ENCODE peak calls at places on chromosomes 3 and 15, in nine cellular contexts. Y, L, S, U, P, D, X, F and V are unnamed samples.

GRCh38 chr15:25790003-25790660 is 73.0 kb downstream of the ATP10A start:
- DNase-seq in Y (no peak), L (peak), S (no peak), U (no peak), P (peak), D (no peak), X (no peak), F (no peak), V (peak)

GRCh38 chr15:94042163-94042954 is 189.0 kb upstream of the MCTP2 start:
- DNase-seq in Y (no peak), L (peak), S (no peak), U (no peak), P (no peak), D (no peak), X (no peak), F (no peak), V (no peak)

GRCh38 chr3:129344540-129345220 is 66.0 kb downstream of the HMCES start:
- DNase-seq in Y (no peak), L (no peak), S (peak), U (peak), P (no peak), D (peak), X (no peak), F (no peak), V (no peak)

GRCh38 chr3:17239417-17239816 is 354.7 kb downstream of the PLCL2 start:
- DNase-seq in Y (no peak), L (no peak), S (no peak), U (no peak), P (no peak), D (no peak), X (no peak), F (no peak), V (no peak)

GRCh38 chr3:132285620-132285945 is 31.6 kb upstream of the ACP3 start:
- DNase-seq in Y (no peak), L (no peak), S (no peak), U (no peak), P (no peak), D (no peak), X (no peak), F (no peak), V (no peak)

GRCh38 chr3:61768284-61769012 is 207.1 kb downstream of the PTPRG start:
- DNase-seq in Y (no peak), L (no peak), S (no peak), U (no peak), P (no peak), D (no peak), X (no peak), F (no peak), V (no peak)

GRCh38 chr3:4740397-4741105 is 238.7 kb upstream of the BHLHE40 start:
- DNase-seq in Y (peak), L (no peak), S (no peak), U (no peak), P (no peak), D (no peak), X (no peak), F (no peak), V (peak)

GRCh38 chr3:197613187-197613586 is 57.4 kb upstream of the BDH1 start:
- DNase-seq in Y (no peak), L (no peak), S (no peak), U (no peak), P (no peak), D (no peak), X (no peak), F (no peak), V (no peak)

GRCh38 chr3:36957862-36958686 is 13.2 kb upstream of the TRANK1 start:
- DNase-seq in Y (no peak), L (peak), S (no peak), U (no peak), P (no peak), D (no peak), X (no peak), F (no peak), V (no peak)

GRCh38 chr3:154904328-154904727 is 175.8 kb upstream of the MME start:
- DNase-seq in Y (no peak), L (no peak), S (peak), U (peak), P (no peak), D (peak), X (peak), F (no peak), V (no peak)

GRCh38 chr3:150531775-150532174 is 14.5 kb downstream of the SERP1 start:
- DNase-seq in Y (no peak), L (no peak), S (no peak), U (no peak), P (no peak), D (no peak), X (no peak), F (no peak), V (no peak)

GRCh38 chr15:49452595-49452994 is 29.6 kb downstream of the FGF7 start:
- DNase-seq in Y (no peak), L (no peak), S (no peak), U (no peak), P (no peak), D (no peak), X (no peak), F (no peak), V (no peak)

GRCh38 chr3:60448668-60449067 is 802.6 kb downstream of the FHIT start:
- DNase-seq in Y (no peak), L (no peak), S (no peak), U (no peak), P (no peak), D (no peak), X (no peak), F (no peak), V (no peak)

GRCh38 chr3:129424185-129424841 is 4.1 kb downstream of the EFCAB12 start:
- DNase-seq in Y (no peak), L (no peak), S (no peak), U (peak), P (no peak), D (no peak), X (no peak), F (no peak), V (no peak)

GRCh38 chr15:80183291-80183690 is 30.5 kb downstream of the FAH start:
- DNase-seq in Y (no peak), L (no peak), S (no peak), U (no peak), P (no peak), D (no peak), X (no peak), F (no peak), V (no peak)

GRCh38 chr3:165206454-165207266 is 10.5 kb upstream of the SLITRK3 start:
- DNase-seq in Y (peak), L (peak), S (peak), U (peak), P (peak), D (peak), X (peak), F (no peak), V (peak)

GRCh38 chr3:38226273-38226672 is 39.3 kb upstream of the SLC22A13 start:
- DNase-seq in Y (no peak), L (no peak), S (no peak), U (no peak), P (no peak), D (no peak), X (no peak), F (no peak), V (no peak)

GRCh38 chr15:32828507-32829186 is 110.8 kb downstream of the GREM1 start:
- DNase-seq in Y (no peak), L (peak), S (no peak), U (no peak), P (no peak), D (no peak), X (no peak), F (no peak), V (no peak)

GRCh38 chr3:130508970-130509369 is 8.0 kb upstream of the COL6A6 start:
- DNase-seq in Y (no peak), L (no peak), S (peak), U (no peak), P (no peak), D (no peak), X (no peak), F (no peak), V (no peak)

GRCh38 chr3:194023501-194024280 is 112.3 kb upstream of the HES1 start:
- DNase-seq in Y (peak), L (no peak), S (no peak), U (no peak), P (no peak), D (no peak), X (no peak), F (no peak), V (no peak)

GRCh38 chr3:15501126-15501525 is 20.4 kb downstream of the COLQ start:
- DNase-seq in Y (no peak), L (no peak), S (no peak), U (no peak), P (no peak), D (no peak), X (no peak), F (no peak), V (no peak)

GRCh38 chr3:65052101-65052500 is 364.3 kb upstream of the ADAMTS9 start:
- DNase-seq in Y (peak), L (no peak), S (no peak), U (no peak), P (no peak), D (no peak), X (no peak), F (no peak), V (no peak)

GRCh38 chr15:45197512-45197911 is 9.7 kb upstream of the SHF start:
- DNase-seq in Y (no peak), L (no peak), S (no peak), U (no peak), P (no peak), D (no peak), X (no peak), F (no peak), V (no peak)
- H3K4me3 ChIP-seq in Y (peak), L (no peak), S (peak), U (peak), P (no peak), D (no peak), X (no peak), F (no peak), V (no peak)

GRCh38 chr3:88150371-88150770 is 612 bp downstream of the C3orf38 start:
- DNase-seq in Y (no peak), L (no peak), S (no peak), U (no peak), P (no peak), D (no peak), X (no peak), F (no peak), V (no peak)

GRCh38 chr3:88149146-88149515 is 628 bp upstream of the C3orf38 start:
- DNase-seq in Y (no peak), L (no peak), S (peak), U (no peak), P (no peak), D (no peak), X (peak), F (no peak), V (no peak)

GRCh38 chr3:88149516-88150362 is at the start of gene C3orf38:
- DNase-seq in Y (peak), L (peak), S (peak), U (peak), P (peak), D (peak), X (peak), F (peak), V (peak)

GRCh38 chr3:88150771-88151170 is 1.0 kb downstream of the C3orf38 start:
- DNase-seq in Y (no peak), L (no peak), S (no peak), U (no peak), P (no peak), D (no peak), X (no peak), F (no peak), V (no peak)

GRCh38 chr3:88151358-88151757 is 1.6 kb downstream of the C3orf38 start:
- DNase-seq in Y (no peak), L (no peak), S (no peak), U (no peak), P (no peak), D (no peak), X (no peak), F (no peak), V (no peak)
- H3K4me3 ChIP-seq in Y (peak), L (peak), S (peak), U (peak), P (peak), D (peak), X (peak), F (peak), V (peak)

GRCh38 chr3:9158865-9159630 is 90.4 kb downstream of the SRGAP3 start:
- DNase-seq in Y (no peak), L (no peak), S (no peak), U (peak), P (no peak), D (no peak), X (no peak), F (no peak), V (no peak)

GRCh38 chr3:9156604-9157003 is 92.8 kb downstream of the SRGAP3 start:
- DNase-seq in Y (no peak), L (no peak), S (no peak), U (no peak), P (no peak), D (no peak), X (no peak), F (no peak), V (no peak)

GRCh38 chr3:9161298-9161697 is 88.1 kb downstream of the SRGAP3 start:
- DNase-seq in Y (no peak), L (no peak), S (no peak), U (no peak), P (no peak), D (no peak), X (no peak), F (no peak), V (no peak)

GRCh38 chr3:9153763-9154601 is 95.5 kb downstream of the SRGAP3 start:
- DNase-seq in Y (no peak), L (no peak), S (no peak), U (peak), P (no peak), D (peak), X (no peak), F (no peak), V (no peak)

DNA sequence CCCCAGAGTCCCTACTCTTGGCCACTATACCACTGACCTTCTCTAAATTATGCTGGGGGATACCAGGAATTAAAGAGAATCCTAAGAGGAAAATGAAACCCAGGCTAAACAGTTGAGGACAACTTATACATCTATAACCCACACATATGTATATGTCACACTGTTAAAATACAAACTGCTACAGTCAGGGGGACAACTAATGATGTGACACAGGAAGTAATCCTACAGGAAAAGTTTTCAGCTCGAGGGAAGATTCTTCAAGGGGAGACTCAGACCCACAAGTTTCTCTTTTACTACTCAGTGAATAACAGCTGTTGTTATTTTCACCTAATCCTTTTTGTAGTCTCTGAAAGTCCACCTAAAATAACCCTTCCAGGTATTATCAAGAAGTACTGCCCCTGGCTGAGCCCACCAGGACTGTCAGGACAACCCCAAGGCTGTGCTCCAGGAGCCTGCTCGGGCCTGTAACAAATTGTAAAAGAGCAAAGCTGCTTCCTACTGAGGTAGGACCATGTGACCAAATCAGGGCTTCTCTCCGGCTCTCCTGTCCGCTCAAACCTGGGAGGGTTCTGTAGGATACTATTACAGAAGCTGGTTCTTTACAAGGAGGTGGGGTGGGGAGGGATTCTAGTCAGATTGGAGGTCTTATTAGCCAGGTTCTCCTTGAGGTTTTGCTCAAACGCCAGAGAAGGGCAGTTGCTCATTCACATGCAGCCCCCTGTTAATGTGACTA is 91.6 kb downstream of the SRGAP3 start:
- DNase-seq in Y (no peak), L (no peak), S (peak), U (no peak), P (no peak), D (no peak), X (no peak), F (no peak), V (no peak)
- H3K4me3 ChIP-seq in Y (no peak), L (no peak), S (no peak), U (no peak), P (no peak), D (no peak), X (no peak), F (no peak), V (no peak)

DNA sequence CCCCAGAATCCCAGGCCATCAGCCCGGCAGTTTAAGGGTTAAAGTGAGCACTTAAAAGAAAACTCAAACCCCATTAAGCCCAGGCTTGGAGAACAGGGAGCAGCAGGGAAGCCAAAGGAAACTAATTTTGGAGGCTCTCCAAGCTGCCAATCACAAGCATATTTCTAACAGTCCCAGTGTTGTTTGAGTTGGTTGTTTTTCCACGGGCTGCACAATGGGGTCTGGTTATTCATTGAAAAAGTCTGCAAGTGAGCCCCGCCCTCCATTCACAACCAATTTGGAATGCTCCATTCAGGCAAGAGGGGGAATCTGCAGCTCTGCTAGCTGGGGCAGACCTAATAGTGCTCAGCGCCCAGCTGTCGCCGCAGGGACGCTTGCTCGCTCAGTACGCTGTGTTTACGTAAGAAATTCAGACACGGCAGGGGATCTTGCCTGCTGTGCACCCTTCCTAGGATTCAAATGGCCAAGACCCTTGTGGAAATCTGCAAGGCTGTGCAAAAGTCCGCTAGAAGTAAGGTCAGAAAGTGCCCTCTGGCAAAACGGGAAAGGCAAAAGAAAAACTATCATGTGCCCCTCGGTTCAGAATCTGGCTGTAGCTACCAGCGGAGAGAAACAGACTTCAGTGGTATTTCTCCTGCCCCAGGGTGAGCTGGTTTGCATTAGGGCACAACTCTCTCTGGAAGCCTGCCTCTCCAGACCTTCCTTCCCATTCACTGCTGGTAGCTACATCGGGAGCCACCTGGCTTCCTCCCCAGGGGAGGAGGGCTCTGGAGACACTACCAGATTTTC is 11.0 kb downstream of the ETV5 start:
- DNase-seq in Y (no peak), L (no peak), S (peak), U (peak), P (peak), D (peak), X (peak), F (no peak), V (no peak)
- H3K4me3 ChIP-seq in Y (no peak), L (peak), S (peak), U (peak), P (peak), D (no peak), X (peak), F (no peak), V (peak)

GRCh38 chr15:69014454-69014853 is at the start of gene NOX5:
- DNase-seq in Y (no peak), L (no peak), S (no peak), U (no peak), P (no peak), D (no peak), X (no peak), F (no peak), V (peak)
- H3K4me3 ChIP-seq in Y (no peak), L (no peak), S (no peak), U (no peak), P (no peak), D (no peak), X (no peak), F (no peak), V (no peak)

GRCh38 chr15:45660231-45660979 is 25.6 kb downstream of the SQOR start:
- DNase-seq in Y (no peak), L (no peak), S (no peak), U (no peak), P (no peak), D (no peak), X (no peak), F (no peak), V (no peak)
- H3K4me3 ChIP-seq in Y (no peak), L (no peak), S (no peak), U (no peak), P (no peak), D (no peak), X (no peak), F (no peak), V (no peak)

GRCh38 chr3:156291269-156292123 is 171.1 kb downstream of the KCNAB1 start:
- DNase-seq in Y (no peak), L (no peak), S (peak), U (peak), P (peak), D (no peak), X (no peak), F (peak), V (no peak)
- H3K4me3 ChIP-seq in Y (no peak), L (peak), S (peak), U (peak), P (peak), D (peak), X (no peak), F (peak), V (peak)

GRCh38 chr15:52256366-52256765 is 39.2 kb downstream of the MYO5C start:
- DNase-seq in Y (peak), L (peak), S (peak), U (peak), P (peak), D (no peak), X (peak), F (peak), V (peak)
- H3K4me3 ChIP-seq in Y (peak), L (no peak), S (no peak), U (no peak), P (no peak), D (no peak), X (no peak), F (no peak), V (no peak)